ENCODE peak calls at places on chromosome 9, in ten cellular contexts. One of them, this sample, is unnamed.

GRCh38 chr9:37608250-37608649 is 15.9 kb upstream of the TOMM5 start:
- DNase-seq in neural progenitor cell: no peak
- DNase-seq in GM23248: no peak
- DNase-seq in IMR-90: no peak
- DNase-seq in HCT116: no peak
- DNase-seq in mesenchymal stem cell: no peak
- DNase-seq in neuronal stem cell: no peak
- DNase-seq in MM.1S: no peak
- DNase-seq in mesendoderm: no peak
- DNase-seq in GM12878: no peak
- DNase-seq in this sample: no peak

GRCh38 chr9:87193925-87194380 is 246.6 kb upstream of the GAS1 start:
- DNase-seq in neural progenitor cell: no peak
- DNase-seq in GM23248: peak
- DNase-seq in IMR-90: peak
- DNase-seq in HCT116: no peak
- DNase-seq in mesenchymal stem cell: peak
- DNase-seq in neuronal stem cell: no peak
- DNase-seq in MM.1S: no peak
- DNase-seq in mesendoderm: no peak
- DNase-seq in GM12878: no peak
- DNase-seq in this sample: peak

GRCh38 chr9:13160051-13160450 is 119.4 kb downstream of the MPDZ start:
- DNase-seq in neural progenitor cell: no peak
- DNase-seq in GM23248: no peak
- DNase-seq in IMR-90: no peak
- DNase-seq in HCT116: no peak
- DNase-seq in mesenchymal stem cell: no peak
- DNase-seq in neuronal stem cell: no peak
- DNase-seq in MM.1S: no peak
- DNase-seq in mesendoderm: no peak
- DNase-seq in GM12878: no peak
- DNase-seq in this sample: no peak

GRCh38 chr9:19533373-19533772 is 124.6 kb downstream of the ACER2 start:
- DNase-seq in neural progenitor cell: no peak
- DNase-seq in GM23248: no peak
- DNase-seq in IMR-90: peak
- DNase-seq in HCT116: no peak
- DNase-seq in mesenchymal stem cell: peak
- DNase-seq in neuronal stem cell: no peak
- DNase-seq in MM.1S: no peak
- DNase-seq in mesendoderm: no peak
- DNase-seq in GM12878: no peak
- DNase-seq in this sample: no peak

GRCh38 chr9:103707181-103707580 is 386.9 kb upstream of the SMC2 start:
- DNase-seq in neural progenitor cell: no peak
- DNase-seq in GM23248: no peak
- DNase-seq in IMR-90: no peak
- DNase-seq in HCT116: no peak
- DNase-seq in mesenchymal stem cell: no peak
- DNase-seq in neuronal stem cell: no peak
- DNase-seq in MM.1S: no peak
- DNase-seq in mesendoderm: no peak
- DNase-seq in GM12878: no peak
- DNase-seq in this sample: peak

GRCh38 chr9:105119166-105119565 is 125.3 kb upstream of the SLC44A1 start:
- DNase-seq in neural progenitor cell: peak
- DNase-seq in GM23248: no peak
- DNase-seq in IMR-90: no peak
- DNase-seq in HCT116: no peak
- DNase-seq in mesenchymal stem cell: no peak
- DNase-seq in neuronal stem cell: no peak
- DNase-seq in MM.1S: no peak
- DNase-seq in mesendoderm: no peak
- DNase-seq in GM12878: no peak
- DNase-seq in this sample: no peak

GRCh38 chr9:97706246-97706645 is 9.1 kb upstream of the XPA start:
- DNase-seq in neural progenitor cell: no peak
- DNase-seq in GM23248: peak
- DNase-seq in IMR-90: peak
- DNase-seq in HCT116: no peak
- DNase-seq in mesenchymal stem cell: no peak
- DNase-seq in neuronal stem cell: no peak
- DNase-seq in MM.1S: no peak
- DNase-seq in mesendoderm: no peak
- DNase-seq in GM12878: no peak
- DNase-seq in this sample: peak

GRCh38 chr9:121786998-121787422 is 135.6 kb downstream of the DAB2IP start:
- DNase-seq in neural progenitor cell: peak
- DNase-seq in GM23248: no peak
- DNase-seq in IMR-90: no peak
- DNase-seq in HCT116: no peak
- DNase-seq in mesenchymal stem cell: no peak
- DNase-seq in neuronal stem cell: no peak
- DNase-seq in MM.1S: no peak
- DNase-seq in mesendoderm: no peak
- DNase-seq in GM12878: no peak
- DNase-seq in this sample: no peak

GRCh38 chr9:127248241-127248640 is 16.3 kb upstream of the GARNL3 start:
- DNase-seq in neural progenitor cell: no peak
- DNase-seq in GM23248: no peak
- DNase-seq in IMR-90: no peak
- DNase-seq in HCT116: no peak
- DNase-seq in mesenchymal stem cell: no peak
- DNase-seq in neuronal stem cell: no peak
- DNase-seq in MM.1S: no peak
- DNase-seq in mesendoderm: peak
- DNase-seq in GM12878: no peak
- DNase-seq in this sample: no peak

GRCh38 chr9:136900988-136901515 is 14.7 kb downstream of the TRAF2 start:
- DNase-seq in neural progenitor cell: no peak
- DNase-seq in GM23248: no peak
- DNase-seq in IMR-90: no peak
- DNase-seq in HCT116: no peak
- DNase-seq in mesenchymal stem cell: no peak
- DNase-seq in neuronal stem cell: no peak
- DNase-seq in MM.1S: no peak
- DNase-seq in mesendoderm: no peak
- DNase-seq in GM12878: no peak
- DNase-seq in this sample: peak

GRCh38 chr9:133246507-133247390 is 28.3 kb downstream of the ABO start:
- DNase-seq in neural progenitor cell: no peak
- DNase-seq in GM23248: no peak
- DNase-seq in IMR-90: no peak
- DNase-seq in HCT116: no peak
- DNase-seq in mesenchymal stem cell: no peak
- DNase-seq in neuronal stem cell: no peak
- DNase-seq in MM.1S: no peak
- DNase-seq in mesendoderm: no peak
- DNase-seq in GM12878: no peak
- DNase-seq in this sample: no peak

GRCh38 chr9:4011062-4011461 is 288.8 kb downstream of the GLIS3 start:
- DNase-seq in neural progenitor cell: no peak
- DNase-seq in GM23248: no peak
- DNase-seq in IMR-90: no peak
- DNase-seq in HCT116: no peak
- DNase-seq in mesenchymal stem cell: no peak
- DNase-seq in neuronal stem cell: no peak
- DNase-seq in MM.1S: no peak
- DNase-seq in mesendoderm: no peak
- DNase-seq in GM12878: no peak
- DNase-seq in this sample: peak

GRCh38 chr9:116395409-116396037 is 241.9 kb downstream of the PAPPA start:
- DNase-seq in neural progenitor cell: no peak
- DNase-seq in GM23248: no peak
- DNase-seq in IMR-90: no peak
- DNase-seq in HCT116: no peak
- DNase-seq in mesenchymal stem cell: no peak
- DNase-seq in neuronal stem cell: no peak
- DNase-seq in MM.1S: no peak
- DNase-seq in mesendoderm: peak
- DNase-seq in GM12878: no peak
- DNase-seq in this sample: no peak

GRCh38 chr9:86974421-86974820 is 27.1 kb upstream of the GAS1 start:
- DNase-seq in neural progenitor cell: no peak
- DNase-seq in GM23248: peak
- DNase-seq in IMR-90: no peak
- DNase-seq in HCT116: no peak
- DNase-seq in mesenchymal stem cell: no peak
- DNase-seq in neuronal stem cell: no peak
- DNase-seq in MM.1S: no peak
- DNase-seq in mesendoderm: no peak
- DNase-seq in GM12878: no peak
- DNase-seq in this sample: no peak

GRCh38 chr9:90996154-90996788 is 194.7 kb downstream of the SYK start:
- DNase-seq in neural progenitor cell: no peak
- DNase-seq in GM23248: no peak
- DNase-seq in IMR-90: no peak
- DNase-seq in HCT116: no peak
- DNase-seq in mesenchymal stem cell: no peak
- DNase-seq in neuronal stem cell: no peak
- DNase-seq in MM.1S: no peak
- DNase-seq in mesendoderm: no peak
- DNase-seq in GM12878: no peak
- DNase-seq in this sample: no peak

GRCh38 chr9:90991953-90992352 is 190.3 kb downstream of the SYK start:
- DNase-seq in neural progenitor cell: no peak
- DNase-seq in GM23248: peak
- DNase-seq in IMR-90: no peak
- DNase-seq in HCT116: no peak
- DNase-seq in mesenchymal stem cell: peak
- DNase-seq in neuronal stem cell: no peak
- DNase-seq in MM.1S: no peak
- DNase-seq in mesendoderm: no peak
- DNase-seq in GM12878: no peak
- DNase-seq in this sample: peak

GRCh38 chr9:90999425-91000397 is 198.1 kb downstream of the SYK start:
- DNase-seq in neural progenitor cell: no peak
- DNase-seq in GM23248: no peak
- DNase-seq in IMR-90: peak
- DNase-seq in HCT116: no peak
- DNase-seq in mesenchymal stem cell: no peak
- DNase-seq in neuronal stem cell: no peak
- DNase-seq in MM.1S: no peak
- DNase-seq in mesendoderm: no peak
- DNase-seq in GM12878: no peak
- DNase-seq in this sample: peak

GRCh38 chr9:90998573-90998972 is 197.0 kb downstream of the SYK start:
- DNase-seq in neural progenitor cell: no peak
- DNase-seq in GM23248: no peak
- DNase-seq in IMR-90: no peak
- DNase-seq in HCT116: no peak
- DNase-seq in mesenchymal stem cell: no peak
- DNase-seq in neuronal stem cell: no peak
- DNase-seq in MM.1S: no peak
- DNase-seq in mesendoderm: peak
- DNase-seq in GM12878: no peak
- DNase-seq in this sample: peak

DNA sequence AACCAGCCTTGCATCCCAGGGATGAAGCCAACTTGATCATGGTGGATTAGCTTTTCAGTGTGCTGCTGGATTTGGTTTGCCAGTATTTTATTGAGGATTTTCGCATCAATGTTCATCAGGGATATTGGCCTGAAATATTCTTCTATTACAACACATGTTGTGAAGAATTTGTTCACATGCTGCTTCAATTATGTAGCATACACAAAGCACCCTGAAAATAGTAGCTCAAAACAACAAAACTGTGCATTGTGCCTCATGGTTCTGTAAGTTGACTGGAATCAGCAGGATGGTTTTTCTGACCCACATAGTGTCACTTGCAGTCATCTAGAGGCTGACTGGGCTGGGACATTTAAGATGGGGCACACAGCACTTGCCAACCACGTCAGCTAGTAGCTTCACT is 193.9 kb downstream of the SYK start:
- DNase-seq in neural progenitor cell: no peak
- DNase-seq in GM23248: no peak
- DNase-seq in IMR-90: no peak
- DNase-seq in HCT116: no peak
- DNase-seq in mesenchymal stem cell: no peak
- DNase-seq in neuronal stem cell: no peak
- DNase-seq in MM.1S: no peak
- DNase-seq in mesendoderm: no peak
- DNase-seq in GM12878: no peak
- DNase-seq in this sample: no peak
- H3K27ac ChIP-seq in neural progenitor cell: no peak
- H3K27ac ChIP-seq in GM23248: no peak
- H3K27ac ChIP-seq in IMR-90: no peak
- H3K27ac ChIP-seq in HCT116: no peak
- H3K27ac ChIP-seq in mesenchymal stem cell: no peak
- H3K27ac ChIP-seq in neuronal stem cell: no peak
- H3K27ac ChIP-seq in MM.1S: no peak
- H3K27ac ChIP-seq in mesendoderm: no peak
- H3K27ac ChIP-seq in GM12878: no peak
- H3K27ac ChIP-seq in this sample: no peak

DNA sequence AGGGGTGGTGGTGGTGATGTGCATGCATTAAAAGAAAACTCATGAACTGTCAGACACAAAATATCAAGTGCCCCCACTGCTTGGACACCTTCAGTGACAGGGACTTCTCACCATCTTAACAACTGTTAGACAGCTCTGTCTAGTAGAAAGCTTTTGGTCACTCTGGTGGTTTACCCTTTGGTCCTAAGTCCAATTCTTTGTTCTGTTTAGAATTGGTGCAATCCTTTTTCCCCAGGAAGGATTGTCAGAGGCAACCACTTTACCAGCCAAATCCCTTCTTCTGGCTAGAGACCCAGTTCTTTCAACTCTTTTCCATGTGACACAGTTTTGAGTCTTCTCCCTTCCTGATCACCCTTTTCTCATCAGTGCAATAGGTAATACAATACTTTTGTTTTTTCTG is 140.2 kb downstream of the SEC61B start:
- DNase-seq in neural progenitor cell: no peak
- DNase-seq in GM23248: no peak
- DNase-seq in IMR-90: no peak
- DNase-seq in HCT116: no peak
- DNase-seq in mesenchymal stem cell: no peak
- DNase-seq in neuronal stem cell: no peak
- DNase-seq in MM.1S: no peak
- DNase-seq in mesendoderm: no peak
- DNase-seq in GM12878: no peak
- DNase-seq in this sample: no peak
- H3K9ac ChIP-seq in neural progenitor cell: no peak
- H3K9ac ChIP-seq in GM23248: no peak
- H3K9ac ChIP-seq in IMR-90: no peak
- H3K9ac ChIP-seq in HCT116: no peak
- H3K9ac ChIP-seq in mesenchymal stem cell: peak
- H3K9ac ChIP-seq in neuronal stem cell: peak
- H3K9ac ChIP-seq in MM.1S: no peak
- H3K9ac ChIP-seq in mesendoderm: no peak
- H3K9ac ChIP-seq in GM12878: no peak
- H3K9ac ChIP-seq in this sample: no peak

GRCh38 chr9:124270504-124271335 is 13.0 kb downstream of the NEK6 start:
- DNase-seq in neural progenitor cell: no peak
- DNase-seq in GM23248: peak
- DNase-seq in IMR-90: no peak
- DNase-seq in HCT116: no peak
- DNase-seq in mesenchymal stem cell: no peak
- DNase-seq in neuronal stem cell: no peak
- DNase-seq in MM.1S: no peak
- DNase-seq in mesendoderm: no peak
- DNase-seq in GM12878: no peak
- DNase-seq in this sample: no peak
- H3K4me2 ChIP-seq in neural progenitor cell: no peak
- H3K4me2 ChIP-seq in GM23248: no peak
- H3K4me2 ChIP-seq in IMR-90: no peak
- H3K4me2 ChIP-seq in HCT116: no peak
- H3K4me2 ChIP-seq in mesenchymal stem cell: no peak
- H3K4me2 ChIP-seq in neuronal stem cell: no peak
- H3K4me2 ChIP-seq in MM.1S: no peak
- H3K4me2 ChIP-seq in mesendoderm: no peak
- H3K4me2 ChIP-seq in GM12878: no peak
- H3K4me2 ChIP-seq in this sample: no peak

GRCh38 chr9:134707731-134708671 is 66.4 kb downstream of the COL5A1 start:
- DNase-seq in neural progenitor cell: peak
- DNase-seq in GM23248: no peak
- DNase-seq in IMR-90: no peak
- DNase-seq in HCT116: no peak
- DNase-seq in mesenchymal stem cell: no peak
- DNase-seq in neuronal stem cell: no peak
- DNase-seq in MM.1S: no peak
- DNase-seq in mesendoderm: no peak
- DNase-seq in GM12878: no peak
- DNase-seq in this sample: no peak
- H3K27ac ChIP-seq in neural progenitor cell: no peak
- H3K27ac ChIP-seq in GM23248: peak
- H3K27ac ChIP-seq in IMR-90: peak
- H3K27ac ChIP-seq in HCT116: no peak
- H3K27ac ChIP-seq in mesenchymal stem cell: peak
- H3K27ac ChIP-seq in neuronal stem cell: no peak
- H3K27ac ChIP-seq in MM.1S: no peak
- H3K27ac ChIP-seq in mesendoderm: no peak
- H3K27ac ChIP-seq in GM12878: no peak
- H3K27ac ChIP-seq in this sample: no peak

This sample was measured in mammary epithelial cell.